ENCODE peak calls at places on chromosomes 6 and 20, in six cellular contexts. F is psoas muscle, K is suprapubic skin, U is dorsolateral prefrontal cortex, X is T-helper 2 cell, Y is epithelial cell of esophagus. Q is an unnamed sample.

GRCh38 chr20:19974621-19975435 is 42.3 kb upstream of the NAA20 start:
- DNase-seq in X (no peak), K (peak), F (peak), U (peak), Y (peak), Q (no peak)

GRCh38 chr20:40080059-40080652 is 608.9 kb downstream of the MAFB start:
- DNase-seq in F (no peak), U (no peak), Y (no peak), X (no peak), K (no peak), Q (no peak)

GRCh38 chr6:17905611-17906592 is 81.5 kb downstream of the KIF13A start:
- DNase-seq in X (no peak), K (no peak), F (no peak), U (no peak), Y (peak), Q (no peak)

GRCh38 chr6:143167224-143167623 is 106.5 kb downstream of the AIG1 start:
- DNase-seq in K (no peak), Y (peak), U (no peak), X (no peak), F (no peak), Q (no peak)

GRCh38 chr20:59945731-59946130 is 5.5 kb downstream of the FAM217B start:
- DNase-seq in U (no peak), Y (no peak), K (no peak), F (no peak), X (no peak), Q (no peak)

GRCh38 chr20:63186528-63187316 is 29.2 kb downstream of the YTHDF1 start:
- DNase-seq in X (no peak), Y (peak), K (no peak), F (no peak), U (no peak), Q (no peak)

GRCh38 chr20:57244627-57245214 is 21.7 kb downstream of the BMP7 start:
- DNase-seq in Y (no peak), K (no peak), X (no peak), F (no peak), U (no peak), Q (no peak)

GRCh38 chr20:49510562-49511117 is 28.2 kb upstream of the KCNB1 start:
- DNase-seq in F (peak), U (no peak), Y (no peak), K (peak), X (no peak), Q (no peak)

GRCh38 chr6:106763361-106763760 is 134.0 kb downstream of the QRSL1 start:
- DNase-seq in F (no peak), Y (no peak), K (no peak), X (no peak), U (no peak), Q (no peak)

GRCh38 chr6:37433657-37434271 is 743 bp downstream of the CMTR1 start:
- DNase-seq in Y (peak), U (no peak), K (no peak), X (peak), F (peak), Q (peak)

GRCh38 chr6:54193560-54193959 is 82.3 kb downstream of the MLIP start:
- DNase-seq in K (no peak), Y (no peak), X (no peak), F (no peak), U (no peak), Q (no peak)

GRCh38 chr20:44748005-44748370 is 2.3 kb downstream of the KCNK15 start:
- DNase-seq in K (no peak), U (no peak), F (no peak), Y (no peak), X (no peak), Q (no peak)

GRCh38 chr6:107423474-107423873 is 35.9 kb downstream of the PDSS2 start:
- DNase-seq in Y (no peak), K (no peak), U (no peak), F (no peak), X (no peak), Q (no peak)

GRCh38 chr6:1023229-1023628 is 288.7 kb upstream of the FOXQ1 start:
- DNase-seq in F (no peak), U (no peak), X (no peak), Y (no peak), K (peak), Q (no peak)

GRCh38 chr6:105798057-105798456 is 288.1 kb upstream of the PRDM1 start:
- DNase-seq in K (no peak), Y (no peak), F (no peak), U (no peak), X (no peak), Q (no peak)

GRCh38 chr6:53440331-53440730 is 91.6 kb upstream of the ELOVL5 start:
- DNase-seq in F (no peak), U (no peak), K (no peak), X (no peak), Y (no peak), Q (no peak)

GRCh38 chr6:163947276-163947675 is 532.8 kb downstream of the QKI start:
- DNase-seq in U (no peak), F (no peak), X (no peak), K (no peak), Y (no peak), Q (no peak)

GRCh38 chr6:28525496-28526039 is at the start of gene GPX5:
- DNase-seq in Y (no peak), F (no peak), U (no peak), X (peak), K (no peak), Q (no peak)

GRCh38 chr6:15476631-15477380 is 186.0 kb downstream of the DTNBP1 start:
- DNase-seq in U (no peak), F (no peak), K (no peak), X (no peak), Y (no peak), Q (no peak)

GRCh38 chr6:132190815-132191175 is 210.5 kb downstream of the MOXD1 start:
- DNase-seq in F (no peak), X (no peak), U (no peak), Y (no peak), K (no peak), Q (no peak)

GRCh38 chr6:169288591-169288990 is 34.9 kb upstream of the THBS2 start:
- DNase-seq in K (no peak), F (peak), Y (peak), U (no peak), X (no peak), Q (no peak)

GRCh38 chr6:36419295-36419694 is 23.4 kb downstream of the PXT1 start:
- DNase-seq in Y (peak), X (no peak), U (no peak), F (no peak), K (no peak), Q (no peak)

GRCh38 chr20:57653546-57653900 is 33.3 kb upstream of the ZBP1 start:
- DNase-seq in K (peak), F (no peak), U (peak), X (no peak), Y (no peak), Q (no peak)